ENCODE peak calls at places on chromosome 20, in nine cellular contexts. X is endothelial cell of umbilical vein; B is heart right ventricle; U is neuronal stem cell; N is CD8-positive, alpha-beta T cell; O is uterus; Y is AG09309; K is NB4; L is tibial nerve. P is an unnamed sample.

GRCh38 chr20:49660912-49661311 is 52.8 kb downstream of the B4GALT5 start:
- DNase-seq in N (no peak), K (no peak), B (no peak), O (no peak), Y (no peak), X (no peak), U (no peak), L (no peak), P (no peak)

GRCh38 chr20:37749185-37749584 is 55.4 kb downstream of the CTNNBL1 start:
- DNase-seq in K (no peak), U (no peak), L (no peak), O (no peak), Y (no peak), X (no peak), B (no peak), N (no peak), P (no peak)

GRCh38 chr20:17896771-17897369 is 71.7 kb downstream of the SNX5 start:
- DNase-seq in U (no peak), O (no peak), L (no peak), K (no peak), B (no peak), X (no peak), N (no peak), Y (no peak), P (no peak)

GRCh38 chr20:50153500-50154377 is at the start of gene PEDS1:
- DNase-seq in K (peak), O (peak), U (peak), Y (peak), B (peak), X (peak), N (peak), L (peak), P (peak)

GRCh38 chr20:31924561-31924960 is 27.3 kb downstream of the PDRG1 start:
- DNase-seq in N (no peak), B (no peak), L (no peak), U (no peak), O (no peak), X (no peak), K (no peak), Y (no peak), P (no peak)

GRCh38 chr20:1900321-1900791 is 5.1 kb downstream of the SIRPA start:
- DNase-seq in K (peak), N (no peak), O (peak), X (peak), U (peak), Y (peak), B (peak), L (peak), P (peak)

GRCh38 chr20:17664025-17664638 is 17.9 kb downstream of the RRBP1 start:
- DNase-seq in O (no peak), U (no peak), K (peak), Y (no peak), L (peak), B (no peak), X (no peak), N (no peak), P (no peak)

GRCh38 chr20:50312682-50313187 is 122.1 kb downstream of the CEBPB start:
- DNase-seq in U (no peak), K (no peak), L (peak), O (peak), Y (no peak), B (peak), X (peak), N (no peak), P (peak)

GRCh38 chr20:40564997-40565680 is 123.9 kb downstream of the MAFB start:
- DNase-seq in X (peak), L (no peak), U (no peak), K (peak), O (peak), Y (no peak), N (no peak), B (no peak), P (no peak)

GRCh38 chr20:22909436-22909835 is 125.7 kb upstream of the SSTR4 start:
- DNase-seq in O (no peak), K (peak), N (no peak), Y (no peak), B (no peak), L (no peak), U (no peak), X (no peak), P (no peak)

GRCh38 chr20:23068283-23068682 is 17.8 kb downstream of the CD93 start:
- DNase-seq in N (no peak), X (no peak), B (no peak), L (no peak), Y (no peak), O (no peak), U (no peak), K (no peak), P (no peak)

GRCh38 chr20:38841570-38841969 is 36.1 kb downstream of the PPP1R16B start:
- DNase-seq in K (no peak), Y (no peak), N (no peak), O (no peak), X (no peak), L (no peak), B (no peak), U (no peak), P (no peak)

GRCh38 chr20:34143951-34144350 is 31.9 kb upstream of the EIF2S2 start:
- DNase-seq in N (no peak), K (no peak), X (peak), O (no peak), L (no peak), B (no peak), Y (no peak), U (no peak), P (no peak)

GRCh38 chr20:32789896-32790750 is 27.9 kb downstream of the DNMT3B start:
- DNase-seq in O (peak), K (peak), B (peak), N (peak), Y (peak), U (peak), L (peak), X (peak), P (peak)

GRCh38 chr20:32918751-32919150 is 60.0 kb downstream of the EFCAB8 start:
- DNase-seq in X (no peak), Y (no peak), B (no peak), U (no peak), O (no peak), L (no peak), K (no peak), N (no peak), P (no peak)

GRCh38 chr20:40663991-40664880 is 24.8 kb downstream of the MAFB start:
- DNase-seq in U (no peak), X (no peak), N (no peak), K (no peak), Y (no peak), O (no peak), L (no peak), B (no peak), P (no peak)

GRCh38 chr20:49380245-49380875 is 102.1 kb downstream of the KCNB1 start:
- DNase-seq in Y (no peak), N (no peak), X (no peak), B (no peak), K (no peak), U (no peak), L (no peak), O (no peak), P (no peak)

GRCh38 chr20:13525225-13525940 is 113.3 kb downstream of the TASP1 start:
- DNase-seq in X (peak), B (no peak), U (no peak), K (no peak), L (no peak), Y (peak), O (no peak), N (no peak), P (no peak)

GRCh38 chr20:34075647-34076046 is 36.4 kb downstream of the EIF2S2 start:
- DNase-seq in O (no peak), K (no peak), X (no peak), U (no peak), B (no peak), Y (no peak), N (no peak), L (no peak), P (no peak)

GRCh38 chr20:12614764-12615163 is 394.0 kb upstream of the SPTLC3 start:
- DNase-seq in K (no peak), X (no peak), U (no peak), B (no peak), Y (no peak), O (no peak), L (no peak), N (no peak), P (no peak)

GRCh38 chr20:52992632-52993031 is 20.5 kb downstream of the TSHZ2 start:
- DNase-seq in Y (no peak), N (no peak), L (no peak), U (no peak), O (no peak), K (no peak), X (no peak), B (no peak), P (no peak)

GRCh38 chr20:53738945-53739798 is 145.5 kb upstream of the ZNF217 start:
- DNase-seq in Y (no peak), X (no peak), N (no peak), L (no peak), U (no peak), O (no peak), B (no peak), K (peak), P (no peak)

GRCh38 chr20:17966432-17967312 is 1.9 kb downstream of the SNX5 start:
- DNase-seq in O (no peak), L (no peak), U (no peak), X (peak), Y (no peak), K (peak), B (no peak), N (no peak), P (no peak)

GRCh38 chr20:34532320-34532719 is 16.1 kb downstream of the DYNLRB1 start:
- DNase-seq in U (no peak), O (no peak), X (no peak), L (no peak), N (no peak), B (no peak), K (no peak), Y (no peak), P (no peak)

GRCh38 chr20:54337131-54337530 is 129.2 kb downstream of the PFDN4 start:
- DNase-seq in Y (no peak), U (no peak), L (no peak), X (no peak), K (no peak), N (no peak), B (no peak), O (no peak), P (no peak)

GRCh38 chr20:51837436-51837835 is 35.1 kb upstream of the SALL4 start:
- DNase-seq in K (no peak), B (no peak), N (no peak), L (no peak), O (no peak), U (no peak), Y (no peak), X (no peak), P (no peak)
- H3K4me3 ChIP-seq in K (no peak), B (no peak), N (no peak), L (no peak), O (no peak), U (no peak), Y (no peak), X (no peak), P (no peak)

DNA sequence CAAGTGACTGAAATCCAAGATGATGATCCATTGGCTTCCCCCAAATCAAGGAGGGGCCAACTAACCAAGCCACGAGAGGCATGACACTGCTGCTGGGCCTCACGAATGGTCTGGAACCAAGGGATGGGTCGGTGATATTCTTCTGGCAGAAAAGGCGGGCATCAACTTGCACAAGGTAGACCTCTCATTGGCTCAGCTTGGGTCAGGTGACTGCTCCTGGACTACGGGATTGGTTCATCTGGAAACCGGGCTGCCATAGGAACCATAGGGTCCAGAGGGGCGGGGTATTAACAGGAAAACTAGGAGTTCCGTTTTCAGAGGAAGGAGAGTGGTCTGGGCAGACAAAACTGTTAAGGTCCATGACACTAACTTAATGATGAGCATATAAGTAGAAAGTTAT is 100.9 kb downstream of the TFAP2C start:
- DNase-seq in O (no peak), X (no peak), N (no peak), Y (no peak), B (no peak), L (no peak), K (no peak), U (no peak), P (no peak)
- H3K4me3 ChIP-seq in O (no peak), X (no peak), N (no peak), Y (no peak), B (no peak), L (no peak), K (no peak), U (no peak), P (no peak)

GRCh38 chr20:43840382-43841070 is 74.1 kb upstream of the TOX2 start:
- DNase-seq in Y (no peak), K (peak), O (no peak), N (peak), B (no peak), U (peak), X (no peak), L (no peak), P (no peak)

GRCh38 chr20:43836790-43837189 is 77.9 kb upstream of the TOX2 start:
- DNase-seq in X (no peak), B (no peak), Y (no peak), O (no peak), U (no peak), K (no peak), N (no peak), L (no peak), P (no peak)

GRCh38 chr20:43839793-43840199 is 74.9 kb upstream of the TOX2 start:
- DNase-seq in X (no peak), L (no peak), N (no peak), Y (no peak), U (no peak), B (no peak), O (no peak), K (no peak), P (no peak)

GRCh38 chr20:43837856-43838702 is 76.6 kb upstream of the TOX2 start:
- DNase-seq in U (no peak), B (no peak), O (no peak), N (no peak), L (no peak), Y (no peak), K (no peak), X (no peak), P (no peak)

DNA sequence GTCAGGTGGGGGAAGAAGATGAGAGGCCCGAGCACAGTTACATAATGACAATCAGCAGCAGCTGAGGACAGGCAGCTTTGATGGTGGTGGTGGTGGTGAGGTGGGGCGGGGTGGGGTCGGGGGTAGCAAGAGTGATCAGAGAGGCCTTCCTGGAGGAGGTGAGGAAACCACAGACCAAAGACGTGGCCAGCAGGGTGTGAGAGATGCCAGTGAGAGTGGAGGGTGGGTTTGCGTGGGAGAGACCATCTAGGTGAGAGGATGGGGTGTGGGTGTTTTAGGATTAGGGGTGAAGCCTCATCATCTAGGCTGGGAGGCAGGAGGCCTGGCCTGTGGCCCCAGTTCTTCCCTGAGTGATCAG is 76.0 kb upstream of the TOX2 start:
- DNase-seq in X (no peak), O (no peak), L (no peak), K (no peak), Y (no peak), U (no peak), N (no peak), B (no peak), P (no peak)
- H3K4me3 ChIP-seq in X (no peak), O (no peak), L (no peak), K (no peak), Y (no peak), U (no peak), N (no peak), B (no peak), P (no peak)

GRCh38 chr20:63698739-63699465 is 2.5 kb downstream of the TNFRSF6B start:
- DNase-seq in L (no peak), U (no peak), B (peak), N (no peak), Y (peak), K (peak), O (peak), X (peak), P (peak)
- H3K4me3 ChIP-seq in L (no peak), U (no peak), B (no peak), N (no peak), Y (no peak), K (no peak), O (no peak), X (no peak), P (no peak)

GRCh38 chr20:24448170-24448569 is 21.3 kb upstream of the SYNDIG1 start:
- DNase-seq in Y (no peak), X (no peak), L (no peak), B (no peak), U (no peak), N (no peak), K (no peak), O (no peak), P (no peak)
- H3K4me3 ChIP-seq in Y (no peak), X (no peak), L (no peak), B (no peak), U (no peak), N (no peak), K (no peak), O (no peak), P (no peak)

GRCh38 chr20:19885981-19886665 is 128.1 kb downstream of the RIN2 start:
- DNase-seq in Y (no peak), N (no peak), U (no peak), O (no peak), B (peak), L (no peak), K (no peak), X (peak), P (peak)
- H3K4me3 ChIP-seq in Y (no peak), N (no peak), U (no peak), O (no peak), B (peak), L (no peak), K (no peak), X (peak), P (peak)

GRCh38 chr20:60268502-60268901 is 310.3 kb downstream of the CDH26 start:
- DNase-seq in X (no peak), B (no peak), O (no peak), Y (no peak), U (no peak), L (no peak), N (no peak), K (no peak), P (no peak)

GRCh38 chr20:60270341-60270740 is 312.1 kb downstream of the CDH26 start:
- DNase-seq in N (no peak), X (no peak), Y (no peak), U (no peak), B (no peak), L (no peak), K (no peak), O (no peak), P (no peak)

GRCh38 chr20:60269571-60270162 is 311.4 kb downstream of the CDH26 start:
- DNase-seq in N (no peak), X (no peak), B (no peak), K (no peak), Y (no peak), L (no peak), U (no peak), O (no peak), P (no peak)

GRCh38 chr20:60271597-60271996 is 313.4 kb downstream of the CDH26 start:
- DNase-seq in U (no peak), Y (no peak), L (no peak), N (no peak), O (no peak), K (no peak), X (no peak), B (no peak), P (no peak)

GRCh38 chr20:60272790-60273189 is 314.6 kb downstream of the CDH26 start:
- DNase-seq in N (no peak), B (no peak), Y (no peak), L (no peak), K (no peak), X (no peak), U (no peak), O (no peak), P (no peak)
- H3K4me3 ChIP-seq in N (no peak), B (no peak), Y (no peak), L (no peak), K (no peak), X (no peak), U (no peak), O (no peak), P (no peak)

DNA sequence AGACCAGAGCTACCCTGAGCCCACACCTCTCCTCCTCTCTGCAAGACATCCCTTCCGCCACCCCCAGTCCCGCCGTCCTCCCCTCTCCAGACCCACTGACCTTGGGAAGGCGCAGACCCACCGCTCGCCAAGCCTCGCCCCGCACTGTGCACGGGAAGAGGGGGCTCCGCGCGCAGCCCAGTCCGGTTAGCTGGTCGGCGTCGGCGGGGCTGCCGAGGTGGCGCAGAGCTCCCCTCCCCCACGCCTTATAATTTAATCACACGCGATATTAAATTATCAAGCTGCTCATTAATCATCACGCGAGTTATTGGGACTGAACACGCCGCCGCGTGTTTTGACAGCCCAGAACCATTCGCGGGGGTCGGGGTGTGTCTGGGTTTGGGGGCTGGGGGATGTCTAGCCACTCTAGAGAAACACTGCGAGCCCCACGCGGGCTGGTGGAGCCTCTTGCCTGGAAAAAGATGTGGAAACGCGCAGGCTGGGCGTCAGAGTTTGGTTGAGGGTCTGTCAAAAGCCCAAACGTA is at the start of gene LINC00237:
- DNase-seq in Y (no peak), N (no peak), L (no peak), U (no peak), X (no peak), O (no peak), B (no peak), K (no peak), P (no peak)
- H3K4me3 ChIP-seq in Y (no peak), N (no peak), L (no peak), U (no peak), X (no peak), O (no peak), B (no peak), K (no peak), P (no peak)

DNA sequence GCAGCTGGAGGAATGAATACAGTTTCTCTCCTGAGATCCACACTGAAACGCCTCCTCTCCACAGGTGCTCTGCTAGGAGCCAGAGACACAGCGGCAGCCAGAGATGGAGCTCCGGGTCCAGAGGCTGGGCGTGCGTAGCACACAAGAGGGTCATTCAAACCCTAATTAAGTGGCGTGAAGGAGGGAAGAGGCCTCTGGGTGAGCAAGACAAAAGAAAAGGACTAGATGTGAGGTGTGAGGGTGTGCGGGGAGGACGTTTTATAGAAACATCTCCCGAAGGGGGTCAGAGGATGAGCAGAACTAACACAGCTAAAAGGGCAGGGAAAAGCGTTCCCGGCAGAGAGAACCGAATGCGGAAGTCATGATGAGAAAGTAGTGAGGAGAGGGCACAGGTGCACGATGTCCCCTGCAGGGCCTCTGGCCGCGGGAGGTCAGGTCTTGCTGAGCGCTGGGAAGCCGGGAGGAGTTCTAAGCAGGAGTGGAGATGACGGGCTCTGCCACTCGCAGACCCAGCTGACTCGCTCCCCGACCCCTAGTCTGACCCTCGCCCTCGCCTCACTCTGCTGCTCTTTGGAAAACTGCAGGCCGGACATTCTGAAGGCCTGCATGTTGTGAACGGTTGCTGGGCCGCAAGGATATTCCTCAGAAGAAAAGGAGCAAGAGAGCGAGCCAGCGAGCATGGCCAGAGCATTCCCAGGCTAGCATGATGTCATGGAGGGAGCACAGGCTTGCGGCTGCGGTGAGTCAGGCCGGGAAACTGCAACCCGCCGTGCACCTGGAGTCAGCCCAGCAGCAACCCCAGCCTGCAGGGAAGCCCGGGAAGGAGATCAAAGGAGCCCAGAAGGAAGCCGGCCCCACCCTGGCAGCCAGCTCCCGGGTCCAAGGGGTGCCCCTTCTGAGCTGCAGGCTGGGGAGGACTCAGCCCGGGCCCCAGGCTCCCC is 54.2 kb downstream of the BMP7 start:
- DNase-seq in X (no peak), Y (peak), O (peak), K (no peak), B (peak), L (peak), U (peak), N (no peak), P (peak)
- H3K4me3 ChIP-seq in X (no peak), Y (no peak), O (no peak), K (no peak), B (no peak), L (no peak), U (peak), N (no peak), P (no peak)